ENCODE peak calls at places on chromosome 13, in six cellular contexts. One of them, this sample, is unnamed.

GRCh38 chr13:76754414-76754813 is 131.8 kb downstream of the KCTD12 start:
- DNase-seq in H1: no peak
- DNase-seq in H9: no peak
- DNase-seq in IMR-90: peak; percentile 60
- DNase-seq in trophoblast cell: no peak
- DNase-seq in neuronal stem cell: no peak
- DNase-seq in this sample: peak; percentile 54

GRCh38 chr13:114035583-114036501 is 62.0 kb upstream of the C13orf46 start:
- DNase-seq in neuronal stem cell: no peak
- DNase-seq in IMR-90: peak; percentile 35
- DNase-seq in H1: no peak
- DNase-seq in trophoblast cell: peak; percentile 27
- DNase-seq in H9: no peak
- DNase-seq in this sample: no peak

GRCh38 chr13:108830916-108831315 is 201.5 kb downstream of the MYO16 start:
- DNase-seq in H1: no peak
- DNase-seq in trophoblast cell: no peak
- DNase-seq in H9: no peak
- DNase-seq in neuronal stem cell: no peak
- DNase-seq in IMR-90: no peak
- DNase-seq in this sample: no peak

GRCh38 chr13:30376426-30377311 is 45.6 kb upstream of the UBE2L5 start:
- DNase-seq in H1: no peak
- DNase-seq in IMR-90: no peak
- DNase-seq in neuronal stem cell: no peak
- DNase-seq in H9: no peak
- DNase-seq in trophoblast cell: no peak
- DNase-seq in this sample: no peak

GRCh38 chr13:40652588-40652940 is 13.9 kb downstream of the FOXO1 start:
- DNase-seq in H1: no peak
- DNase-seq in trophoblast cell: no peak
- DNase-seq in H9: no peak
- DNase-seq in IMR-90: no peak
- DNase-seq in neuronal stem cell: no peak
- DNase-seq in this sample: no peak

GRCh38 chr13:99432637-99433542 is 68.4 kb upstream of the TM9SF2 start:
- DNase-seq in H9: peak; percentile 81
- DNase-seq in neuronal stem cell: peak; percentile 49
- DNase-seq in trophoblast cell: peak; percentile 82
- DNase-seq in H1: no peak
- DNase-seq in IMR-90: peak; percentile 73
- DNase-seq in this sample: peak; percentile 91

GRCh38 chr13:49791753-49792549 is 531 bp downstream of the KPNA3 start:
- DNase-seq in neuronal stem cell: peak; percentile 54
- DNase-seq in H9: peak; percentile 49
- DNase-seq in H1: peak; percentile 64
- DNase-seq in IMR-90: peak; percentile 36
- DNase-seq in trophoblast cell: peak; percentile 41
- DNase-seq in this sample: peak; percentile 52

GRCh38 chr13:27004866-27005265 is 166.7 kb downstream of the USP12 start:
- DNase-seq in neuronal stem cell: no peak
- DNase-seq in H1: no peak
- DNase-seq in trophoblast cell: no peak
- DNase-seq in H9: no peak
- DNase-seq in IMR-90: no peak
- DNase-seq in this sample: no peak

GRCh38 chr13:99008577-99008976 is 30.7 kb upstream of the DOCK9 start:
- DNase-seq in IMR-90: no peak
- DNase-seq in trophoblast cell: peak; percentile 58
- DNase-seq in neuronal stem cell: no peak
- DNase-seq in H9: no peak
- DNase-seq in H1: no peak
- DNase-seq in this sample: no peak

GRCh38 chr13:21465710-21466160 is 6.6 kb upstream of the ZDHHC20 start:
- DNase-seq in neuronal stem cell: no peak
- DNase-seq in IMR-90: no peak
- DNase-seq in trophoblast cell: no peak
- DNase-seq in H1: peak; percentile 50
- DNase-seq in H9: no peak
- DNase-seq in this sample: no peak

GRCh38 chr13:23866420-23867026 is 22.7 kb downstream of the MIPEP start:
- DNase-seq in H9: no peak
- DNase-seq in neuronal stem cell: no peak
- DNase-seq in trophoblast cell: no peak
- DNase-seq in H1: no peak
- DNase-seq in IMR-90: peak; percentile 15
- DNase-seq in this sample: peak; percentile 5

GRCh38 chr13:38688674-38689073 is 1.8 kb downstream of the FREM2 start:
- DNase-seq in IMR-90: no peak
- DNase-seq in H9: no peak
- DNase-seq in H1: no peak
- DNase-seq in neuronal stem cell: no peak
- DNase-seq in trophoblast cell: peak; percentile 10
- DNase-seq in this sample: no peak

GRCh38 chr13:30204564-30204963 is 102.8 kb downstream of the KATNAL1 start:
- DNase-seq in H9: no peak
- DNase-seq in IMR-90: no peak
- DNase-seq in trophoblast cell: no peak
- DNase-seq in neuronal stem cell: no peak
- DNase-seq in H1: no peak
- DNase-seq in this sample: no peak

GRCh38 chr13:99809931-99810330 is 161.6 kb downstream of the ZIC5 start:
- DNase-seq in IMR-90: no peak
- DNase-seq in trophoblast cell: no peak
- DNase-seq in neuronal stem cell: no peak
- DNase-seq in H9: no peak
- DNase-seq in H1: no peak
- DNase-seq in this sample: no peak

GRCh38 chr13:78060966-78061365 is 142.3 kb upstream of the EDNRB start:
- DNase-seq in H9: peak; percentile 36
- DNase-seq in trophoblast cell: peak; percentile 96
- DNase-seq in IMR-90: no peak
- DNase-seq in H1: no peak
- DNase-seq in neuronal stem cell: no peak
- DNase-seq in this sample: no peak

GRCh38 chr13:40799508-40799907 is 10.1 kb downstream of the SLC25A15 start:
- DNase-seq in H9: no peak
- DNase-seq in neuronal stem cell: no peak
- DNase-seq in H1: no peak
- DNase-seq in IMR-90: no peak
- DNase-seq in trophoblast cell: no peak
- DNase-seq in this sample: no peak

GRCh38 chr13:35283856-35284255 is 192.6 kb downstream of the MAB21L1 start:
- DNase-seq in neuronal stem cell: no peak
- DNase-seq in IMR-90: no peak
- DNase-seq in H9: no peak
- DNase-seq in trophoblast cell: no peak
- DNase-seq in H1: no peak
- DNase-seq in this sample: peak; percentile 18

GRCh38 chr13:69903081-69903480 is 204.5 kb upstream of the ATXN8OS start:
- DNase-seq in neuronal stem cell: no peak
- DNase-seq in H9: no peak
- DNase-seq in IMR-90: no peak
- DNase-seq in trophoblast cell: no peak
- DNase-seq in H1: no peak
- DNase-seq in this sample: no peak

GRCh38 chr13:112146073-112146360 is 79.1 kb downstream of the SOX1 start:
- DNase-seq in neuronal stem cell: no peak
- DNase-seq in trophoblast cell: no peak
- DNase-seq in H9: no peak
- DNase-seq in IMR-90: no peak
- DNase-seq in H1: no peak
- DNase-seq in this sample: no peak
- H3K14ac ChIP-seq in neuronal stem cell: no peak overlapping the region
- H3K14ac ChIP-seq in trophoblast cell: no peak overlapping the region
- H3K14ac ChIP-seq in H9: no peak overlapping the region
- H3K14ac ChIP-seq in IMR-90: no peak overlapping the region
- H3K14ac ChIP-seq in H1: no peak overlapping the region
- H3K14ac ChIP-seq in this sample: no peak overlapping the region

GRCh38 chr13:110265341-110265681 is 41.6 kb downstream of the COL4A1 start:
- DNase-seq in neuronal stem cell: no peak
- DNase-seq in IMR-90: no peak
- DNase-seq in H9: no peak
- DNase-seq in trophoblast cell: no peak
- DNase-seq in H1: peak; percentile 48
- DNase-seq in this sample: no peak

GRCh38 chr13:110265682-110266430 is 41.1 kb downstream of the COL4A1 start:
- DNase-seq in H1: peak; percentile 49
- DNase-seq in trophoblast cell: peak; percentile 99
- DNase-seq in H9: no peak
- DNase-seq in neuronal stem cell: no peak
- DNase-seq in IMR-90: no peak
- DNase-seq in this sample: no peak

GRCh38 chr13:110263906-110264305 is 43.1 kb downstream of the COL4A1 start:
- DNase-seq in neuronal stem cell: no peak
- DNase-seq in H1: peak; percentile 44
- DNase-seq in trophoblast cell: no peak
- DNase-seq in H9: no peak
- DNase-seq in IMR-90: no peak
- DNase-seq in this sample: no peak

GRCh38 chr13:110266431-110266809 is 40.5 kb downstream of the COL4A1 start:
- DNase-seq in IMR-90: no peak
- DNase-seq in H1: no peak
- DNase-seq in neuronal stem cell: no peak
- DNase-seq in trophoblast cell: peak; percentile 58
- DNase-seq in H9: no peak
- DNase-seq in this sample: no peak

GRCh38 chr13:110264685-110265275 is 42.2 kb downstream of the COL4A1 start:
- DNase-seq in trophoblast cell: peak; percentile 67
- DNase-seq in neuronal stem cell: no peak
- DNase-seq in H1: peak; percentile 41
- DNase-seq in H9: no peak
- DNase-seq in IMR-90: no peak
- DNase-seq in this sample: no peak
- H2AK5ac ChIP-seq in trophoblast cell: peak overlapping the region; percentile 21
- H2AK5ac ChIP-seq in neuronal stem cell: no peak overlapping the region
- H2AK5ac ChIP-seq in H1: peak overlapping the region; percentile 58
- H2AK5ac ChIP-seq in H9: no peak overlapping the region
- H2AK5ac ChIP-seq in IMR-90: peak overlapping the region; percentile 75
- H2AK5ac ChIP-seq in this sample: peak overlapping the region; percentile 0

GRCh38 chr13:101393140-101393539 is 23.2 kb downstream of the NALCN start:
- DNase-seq in neuronal stem cell: no peak
- DNase-seq in H1: no peak
- DNase-seq in trophoblast cell: no peak
- DNase-seq in IMR-90: no peak
- DNase-seq in H9: no peak
- DNase-seq in this sample: no peak
- H3K4me1 ChIP-seq in neuronal stem cell: no peaks in the 10 kb centered on the region
- H3K4me1 ChIP-seq in H1: no peaks in the 10 kb centered on the region
- H3K4me1 ChIP-seq in trophoblast cell: no peaks in the 10 kb centered on the region
- H3K4me1 ChIP-seq in IMR-90: peaks cover 3% of the 10 kb centered on the region
- H3K4me1 ChIP-seq in H9: no peaks in the 10 kb centered on the region
- H3K4me1 ChIP-seq in this sample: peaks cover 4% of the 10 kb centered on the region

GRCh38 chr13:85690368-85690767 is 108.9 kb downstream of the SLITRK6 start:
- DNase-seq in IMR-90: no peak
- DNase-seq in trophoblast cell: no peak
- DNase-seq in neuronal stem cell: no peak
- DNase-seq in H1: no peak
- DNase-seq in H9: no peak
- DNase-seq in this sample: no peak
- H3K14ac ChIP-seq in IMR-90: no peak overlapping the region
- H3K14ac ChIP-seq in trophoblast cell: no peak overlapping the region
- H3K14ac ChIP-seq in neuronal stem cell: no peak overlapping the region
- H3K14ac ChIP-seq in H1: no peak overlapping the region
- H3K14ac ChIP-seq in H9: no peak overlapping the region
- H3K14ac ChIP-seq in this sample: no peak overlapping the region

DNA sequence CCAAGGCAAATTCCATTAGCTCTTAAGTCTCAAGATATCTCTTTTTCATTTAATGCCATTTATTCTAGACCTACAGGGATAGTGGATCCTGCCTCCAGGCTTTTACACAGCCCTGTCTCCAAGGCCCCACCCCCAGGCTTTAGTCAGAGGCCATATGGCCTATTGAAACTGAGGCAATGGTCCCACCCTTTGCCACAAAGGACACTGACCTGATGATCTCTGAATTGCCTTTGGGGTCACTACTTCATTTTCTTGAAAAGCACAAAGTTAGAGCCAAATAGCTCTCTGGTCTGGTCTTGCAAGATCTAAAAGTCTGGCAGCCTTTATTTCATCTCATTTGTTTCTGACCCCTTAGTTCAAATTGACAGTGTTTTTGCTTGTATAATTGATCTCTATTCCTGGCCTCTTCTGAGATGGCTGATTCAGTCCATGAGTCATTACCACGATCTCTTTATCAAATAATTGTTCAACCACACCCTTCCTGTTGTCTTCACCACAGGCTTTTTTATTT is 209.8 kb downstream of the FGF14 start:
- DNase-seq in trophoblast cell: no peak
- DNase-seq in H1: no peak
- DNase-seq in IMR-90: peak; percentile 62
- DNase-seq in H9: no peak
- DNase-seq in neuronal stem cell: peak; percentile 2
- DNase-seq in this sample: peak; percentile 59
- H2AK5ac ChIP-seq in trophoblast cell: no peak overlapping the region
- H2AK5ac ChIP-seq in H1: no peak overlapping the region
- H2AK5ac ChIP-seq in IMR-90: no peak overlapping the region
- H2AK5ac ChIP-seq in H9: no peak overlapping the region
- H2AK5ac ChIP-seq in neuronal stem cell: no peak overlapping the region
- H2AK5ac ChIP-seq in this sample: no peak overlapping the region

DNA sequence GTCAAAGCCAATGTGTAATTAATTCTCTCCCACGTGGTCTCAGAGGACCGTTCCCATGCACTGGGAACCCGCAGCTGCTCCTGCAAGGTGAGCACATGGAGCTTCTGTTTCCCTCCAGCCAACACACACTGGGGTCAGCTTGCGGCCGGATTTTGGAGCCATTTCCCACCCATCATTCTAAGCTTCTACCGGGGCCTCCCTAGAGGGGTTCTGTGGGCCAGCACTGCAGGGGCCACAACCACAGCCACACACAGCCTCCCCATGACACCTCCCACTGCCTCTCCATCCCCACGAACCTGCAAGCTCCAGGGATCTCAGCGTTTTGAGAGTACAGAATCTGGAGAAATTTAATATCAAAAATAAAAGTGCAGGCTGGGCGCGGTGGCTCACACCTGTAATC is 120.7 kb upstream of the SOX1 start:
- DNase-seq in IMR-90: no peak
- DNase-seq in H9: no peak
- DNase-seq in H1: peak; percentile 22
- DNase-seq in neuronal stem cell: no peak
- DNase-seq in trophoblast cell: no peak
- DNase-seq in this sample: no peak
- H3K4me1 ChIP-seq in IMR-90: no peaks in the 10 kb centered on the region
- H3K4me1 ChIP-seq in H9: no peaks in the 10 kb centered on the region
- H3K4me1 ChIP-seq in H1: no peaks in the 10 kb centered on the region
- H3K4me1 ChIP-seq in neuronal stem cell: no peaks in the 10 kb centered on the region
- H3K4me1 ChIP-seq in trophoblast cell: no peaks in the 10 kb centered on the region
- H3K4me1 ChIP-seq in this sample: no peaks in the 10 kb centered on the region